ENCODE peak calls at places on chromosomes 2 and 18, in four cellular contexts. C is neural crest cell, J is dorsolateral prefrontal cortex, U is WERI-Rb-1. G is an unnamed sample.

GRCh38 chr2:33929467-33929866 is 330.4 kb upstream of the FAM98A start:
- DNase-seq in J (no peak), U (no peak), C (no peak), G (no peak)

GRCh38 chr18:23950644-23951043 is 63.9 kb upstream of the TTC39C start:
- DNase-seq in J (no peak), U (no peak), C (no peak), G (no peak)

GRCh38 chr2:55862269-55862668 is 61.3 kb downstream of the EFEMP1 start:
- DNase-seq in J (no peak), C (no peak), U (no peak), G (no peak)

GRCh38 chr2:226360658-226361057 is 439.0 kb downstream of the IRS1 start:
- DNase-seq in J (no peak), U (no peak), C (no peak), G (no peak)

GRCh38 chr2:126482582-126483464 is 173.1 kb upstream of the GYPC start:
- DNase-seq in U (peak; percentile 14), J (no peak), C (no peak), G (no peak)

GRCh38 chr18:46179306-46179705 is 75.1 kb downstream of the HAUS1 start:
- DNase-seq in C (no peak), U (no peak), J (no peak), G (no peak)

GRCh38 chr2:159961005-159961404 is 101.4 kb downstream of the PLA2R1 start:
- DNase-seq in U (no peak), J (no peak), C (no peak), G (no peak)

GRCh38 chr2:178521304-178522150 is 41.3 kb downstream of the PLEKHA3 start:
- DNase-seq in U (no peak), J (no peak), C (no peak), G (no peak)

GRCh38 chr18:5515007-5515744 is 28.6 kb downstream of the EPB41L3 start:
- DNase-seq in J (no peak), U (peak; percentile 34), C (no peak), G (no peak)

GRCh38 chr2:164542584-164543021 is 78.7 kb downstream of the GRB14 start:
- DNase-seq in U (no peak), J (no peak), C (no peak), G (no peak)

GRCh38 chr2:130829020-130829419 is 7.7 kb upstream of the ARHGEF4 start:
- DNase-seq in U (no peak), J (no peak), C (no peak), G (no peak)

GRCh38 chr2:20091305-20091991 is 40.0 kb upstream of the LAPTM4A start:
- DNase-seq in U (no peak), J (no peak), C (no peak), G (no peak)

GRCh38 chr2:101731221-101732054 is 33.9 kb downstream of the MAP4K4 start:
- DNase-seq in U (no peak), C (no peak), J (no peak), G (no peak)

GRCh38 chr2:146467425-146467824 is 1377.4 kb upstream of the ACVR2A start:
- DNase-seq in U (no peak), J (no peak), C (no peak), G (no peak)

GRCh38 chr18:13430663-13431062 is 212.1 kb downstream of the LDLRAD4 start:
- DNase-seq in J (no peak), C (no peak), U (no peak), G (no peak)

GRCh38 chr2:117481608-117482007 is 332.9 kb upstream of the DDX18 start:
- DNase-seq in J (no peak), U (no peak), C (no peak), G (no peak)

GRCh38 chr2:180478883-180479282 is 471.8 kb upstream of the CWC22 start:
- DNase-seq in U (no peak), J (no peak), C (no peak), G (no peak)

GRCh38 chr2:85445316-85446295 is 27.1 kb downstream of the SH2D6 start:
- DNase-seq in C (no peak), J (peak; percentile 62), U (no peak), G (no peak)

DNA sequence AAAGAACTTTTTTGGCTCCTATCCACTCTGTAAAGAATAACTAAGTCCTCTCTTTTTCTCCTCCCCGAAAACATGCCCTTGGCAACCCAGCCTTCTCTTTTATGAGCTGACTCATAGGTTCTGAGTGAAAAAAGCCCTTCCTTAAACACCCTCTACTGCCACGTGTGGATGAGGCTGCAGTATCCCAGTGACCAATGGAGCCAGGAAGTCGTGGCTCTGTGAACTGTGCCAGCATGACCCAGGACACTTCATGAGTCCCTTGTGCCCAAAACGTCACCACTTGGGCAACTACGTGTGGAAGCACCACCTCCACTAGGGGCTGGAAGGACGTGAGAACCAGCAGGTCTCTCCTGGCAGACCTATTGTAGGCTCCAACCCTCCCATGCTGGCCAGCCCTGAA is 349.6 kb downstream of the TNS1 start:
- DNase-seq in C (no peak), J (peak; percentile 58), U (no peak), G (no peak)
- TF ChIP-seq CTCF in C (no peak), J (no peak), U (no peak), G (no peak)

GRCh38 chr2:167842047-167842446 is 405.3 kb downstream of the STK39 start:
- DNase-seq in J (no peak), U (no peak), C (no peak), G (no peak)

GRCh38 chr2:167843657-167844056 is 403.7 kb downstream of the STK39 start:
- DNase-seq in U (no peak), C (no peak), J (no peak), G (no peak)

GRCh38 chr2:167843203-167843602 is 404.2 kb downstream of the STK39 start:
- DNase-seq in J (no peak), U (no peak), C (no peak), G (no peak)

GRCh38 chr2:167844714-167845530 is 402.5 kb downstream of the STK39 start:
- DNase-seq in U (peak; percentile 99), J (no peak), C (no peak), G (no peak)
- TF ChIP-seq CTCF in U (peak; percentile 44), J (no peak), C (peak; percentile 24), G (no peak)

DNA sequence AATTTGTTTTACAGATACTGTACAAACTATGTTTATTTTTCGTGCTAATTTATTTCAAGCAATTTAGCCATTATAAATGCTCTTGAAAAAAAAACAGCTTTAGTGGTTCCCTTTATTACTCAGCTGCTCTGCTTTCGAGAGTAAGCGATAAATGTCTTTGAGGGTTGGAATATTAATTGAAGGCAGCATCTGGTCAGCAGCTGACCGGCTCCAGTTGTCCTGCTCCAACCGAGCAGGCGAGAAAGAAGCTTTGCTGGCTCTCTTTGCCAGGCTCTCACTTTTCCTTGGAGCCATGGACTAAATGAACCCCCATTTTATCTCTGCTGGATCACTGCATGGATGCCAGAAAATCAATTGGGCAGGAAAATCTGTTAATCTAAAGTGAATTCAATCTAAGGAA is 147.4 kb downstream of the LNPK start:
- DNase-seq in U (no peak), C (no peak), J (no peak), G (no peak)
- TF ChIP-seq CTCF in U (no peak), C (no peak), J (no peak), G (no peak)

GRCh38 chr2:167869200-167869599 is 378.2 kb downstream of the STK39 start:
- DNase-seq in C (no peak), J (no peak), U (no peak), G (no peak)
- TF ChIP-seq CTCF in C (no peak), J (no peak), U (peak; percentile 35), G (no peak)

GRCh38 chr2:173851256-173851655 is 113.9 kb downstream of the SP3 start:
- DNase-seq in U (no peak), J (no peak), C (no peak), G (no peak)
- TF ChIP-seq CTCF in U (no peak), J (no peak), C (no peak), G (no peak)

GRCh38 chr2:223697316-223697875 is 95.2 kb upstream of the SCG2 start:
- DNase-seq in C (no peak), U (no peak), J (no peak), G (no peak)

GRCh38 chr2:223700221-223700620 is 98.1 kb upstream of the SCG2 start:
- DNase-seq in J (no peak), U (no peak), C (no peak), G (no peak)

GRCh38 chr2:223701761-223702160 is 99.6 kb upstream of the SCG2 start:
- DNase-seq in U (no peak), C (no peak), J (no peak), G (no peak)

GRCh38 chr2:223696719-223697118 is 94.6 kb upstream of the SCG2 start:
- DNase-seq in J (no peak), C (no peak), U (no peak), G (no peak)

GRCh38 chr2:223697921-223698645 is 95.9 kb upstream of the SCG2 start:
- DNase-seq in C (no peak), J (no peak), U (no peak), G (no peak)
- TF ChIP-seq CTCF in C (no peak), J (no peak), U (no peak), G (no peak)

DNA sequence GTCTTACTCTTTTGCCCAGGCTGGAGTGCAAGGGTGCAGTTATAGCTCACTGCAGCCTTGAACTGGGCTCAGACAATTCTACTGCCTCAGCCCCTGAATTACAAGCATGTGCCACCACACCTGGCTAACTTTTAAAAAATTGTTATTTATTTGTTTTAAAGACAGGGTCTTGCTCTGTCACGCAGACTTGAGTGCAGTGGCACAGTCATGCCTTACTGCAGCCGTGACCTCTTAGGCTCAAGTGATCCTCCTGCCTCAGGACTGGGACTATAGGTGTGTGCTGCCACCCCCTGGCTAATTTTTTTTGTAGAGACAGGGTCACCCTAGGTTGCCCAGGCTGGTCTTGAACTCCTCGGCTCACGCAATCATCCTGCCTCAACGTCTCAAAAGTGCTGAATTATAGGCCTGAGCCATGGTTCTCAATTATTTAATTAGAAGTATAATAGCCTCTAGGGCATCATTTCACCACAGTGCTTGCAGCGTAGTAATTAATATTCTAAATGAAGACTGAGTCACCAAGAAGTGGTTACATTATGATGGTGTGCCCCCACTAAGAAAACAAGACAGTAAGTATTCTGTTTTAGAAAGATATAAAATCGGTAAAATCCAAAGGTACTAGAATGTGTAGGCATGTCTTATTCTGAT is 69.6 kb downstream of the EML4 start:
- DNase-seq in J (no peak), U (peak; percentile 71), C (no peak), G (no peak)
- TF ChIP-seq CTCF in J (peak; percentile 55), U (peak; percentile 66), C (peak; percentile 50), G (peak; percentile 53)

GRCh38 chr18:47775961-47776360 is 154.5 kb downstream of the SMAD2 start:
- DNase-seq in C (no peak), J (no peak), U (no peak), G (no peak)
- TF ChIP-seq CTCF in C (no peak), J (peak; percentile 58), U (peak; percentile 26), G (no peak)

G was measured in progenitor cell of endocrine pancreas.